ENCODE peak calls at places on chromosomes 3 and 15, in five cellular contexts. P is esophagus squamous epithelium, V is uterus, H is brain microvascular endothelial cell, U is ascending aorta. T is an unnamed sample. For H3K27me3, the result is how much of the 10 kb centered on the place peaks cover.

GRCh38 chr15:42591238-42591936 is 16.0 kb downstream of the STARD9 start:
- DNase-seq in V (no peak), U (no peak), H (peak), P (no peak), T (no peak)

GRCh38 chr3:197749315-197749600 is 425 bp upstream of the FYTTD1 start:
- DNase-seq in P (no peak), H (peak), V (no peak), U (no peak), T (no peak)

GRCh38 chr3:32323605-32324004 is 68.0 kb upstream of the CMTM7 start:
- DNase-seq in P (no peak), V (no peak), U (no peak), H (no peak), T (no peak)

GRCh38 chr3:58350627-58351013 is 17.9 kb downstream of the PXK start:
- DNase-seq in H (peak), P (no peak), V (no peak), U (no peak), T (no peak)

GRCh38 chr15:24054547-24055245 is 367.6 kb upstream of the NDN start:
- DNase-seq in P (no peak), U (no peak), H (no peak), V (no peak), T (no peak)

GRCh38 chr15:73375012-73375411 is 6.3 kb upstream of the HCN4 start:
- DNase-seq in U (no peak), P (no peak), H (no peak), V (no peak), T (no peak)

GRCh38 chr3:130974201-130974600 is 52.4 kb downstream of the ASTE1 start:
- DNase-seq in P (no peak), V (no peak), U (no peak), H (no peak), T (no peak)

GRCh38 chr15:47384316-47384715 is 333.0 kb upstream of the SEMA6D start:
- DNase-seq in H (peak), V (peak), U (no peak), P (no peak), T (peak)

GRCh38 chr3:120795017-120795648 is 52.6 kb downstream of the GTF2E1 start:
- DNase-seq in H (peak), P (peak), V (peak), U (no peak), T (no peak)

GRCh38 chr3:126460386-126460785 is 15.3 kb downstream of the ZXDC start:
- DNase-seq in P (no peak), U (no peak), V (no peak), H (no peak), T (no peak)

GRCh38 chr15:98121514-98121913 is 161.0 kb downstream of the ARRDC4 start:
- DNase-seq in U (no peak), V (peak), H (no peak), P (no peak), T (no peak)

GRCh38 chr3:62237296-62237948 is 135.9 kb downstream of the FEZF2 start:
- DNase-seq in P (no peak), V (no peak), H (no peak), U (no peak), T (no peak)

GRCh38 chr3:140911822-140912221 is 29.8 kb upstream of the SLC25A36 start:
- DNase-seq in H (no peak), U (no peak), P (no peak), V (no peak), T (no peak)

GRCh38 chr3:141303481-141304223 is 64.7 kb upstream of the ZBTB38 start:
- DNase-seq in H (peak), P (no peak), U (no peak), V (no peak), T (peak)

GRCh38 chr15:100807028-100807427 is 72.6 kb upstream of the ALDH1A3 start:
- DNase-seq in P (no peak), V (no peak), H (no peak), U (no peak), T (no peak)

GRCh38 chr3:65939841-65940246 is 98.9 kb downstream of the MAGI1 start:
- DNase-seq in V (no peak), U (no peak), H (no peak), P (no peak), T (no peak)

GRCh38 chr15:73807865-73808264 is 54.7 kb upstream of the INSYN1 start:
- DNase-seq in P (no peak), U (no peak), V (no peak), H (no peak), T (no peak)

GRCh38 chr3:129305592-129306091 is 27.0 kb downstream of the HMCES start:
- DNase-seq in P (no peak), V (peak), U (peak), H (peak), T (peak)

GRCh38 chr3:83523470-83524073 is 1435.2 kb upstream of the CADM2 start:
- DNase-seq in U (no peak), V (no peak), P (no peak), H (peak), T (no peak)

GRCh38 chr3:172208586-172209332 is 169.4 kb downstream of the FNDC3B start:
- DNase-seq in U (peak), P (no peak), H (no peak), V (no peak), T (no peak)

GRCh38 chr3:3200632-3201212 is 21.2 kb upstream of the CRBN start:
- DNase-seq in P (no peak), V (peak), U (no peak), H (peak), T (no peak)

GRCh38 chr3:163490119-163490518 is 1588.2 kb downstream of the SI start:
- DNase-seq in H (peak), U (no peak), V (no peak), P (no peak), T (no peak)

GRCh38 chr15:101710806-101711205 is 13.5 kb downstream of the TARS3 start:
- DNase-seq in V (no peak), U (no peak), H (peak), P (no peak), T (no peak)

GRCh38 chr3:190040145-190040544 is 80.6 kb downstream of the P3H2 start:
- DNase-seq in H (no peak), U (no peak), P (no peak), V (no peak), T (no peak)

GRCh38 chr15:80480171-80480811 is 76.1 kb downstream of the ARNT2 start:
- DNase-seq in U (no peak), P (no peak), H (peak), V (no peak), T (no peak)

GRCh38 chr3:151379083-151379734 is 5.3 kb downstream of the P2RY12 start:
- DNase-seq in V (no peak), H (peak), U (no peak), P (no peak), T (no peak)

GRCh38 chr3:43379343-43379742 is 93.0 kb downstream of the SNRK start:
- DNase-seq in V (peak), H (peak), P (no peak), U (no peak), T (peak)

GRCh38 chr3:53880396-53881345 is 1.3 kb downstream of the ACTR8 start:
- DNase-seq in H (peak), V (no peak), U (no peak), P (no peak), T (no peak)

GRCh38 chr3:80227216-80227615 is 459.4 kb upstream of the ROBO1 start:
- DNase-seq in P (no peak), U (no peak), V (no peak), H (peak), T (no peak)

GRCh38 chr15:48781481-48782081 is 29.3 kb downstream of the CEP152 start:
- DNase-seq in V (no peak), P (no peak), H (no peak), U (no peak), T (no peak)

GRCh38 chr15:76335851-76336253 is 721 bp upstream of the ISL2 start:
- DNase-seq in H (no peak), P (no peak), U (no peak), V (no peak), T (no peak)

GRCh38 chr3:107969994-107970896 is 120.6 kb downstream of the CD47 start:
- DNase-seq in H (peak), U (no peak), V (no peak), P (no peak), T (no peak)

GRCh38 chr3:138367912-138368311 is 19.5 kb downstream of the MRAS start:
- DNase-seq in U (no peak), P (no peak), V (peak), H (no peak), T (no peak)

GRCh38 chr3:197285557-197285956 is 12.9 kb downstream of the DLG1 start:
- DNase-seq in V (no peak), U (no peak), H (no peak), P (no peak), T (no peak)

GRCh38 chr15:84023636-84024035 is 211.9 kb upstream of the GOLGA6L4 start:
- DNase-seq in V (peak), U (no peak), H (peak), P (no peak), T (no peak)

GRCh38 chr15:67175643-67176071 is 78.8 kb downstream of the AAGAB start:
- DNase-seq in H (no peak), U (no peak), V (no peak), P (no peak), T (no peak)

GRCh38 chr3:188950832-188951489 is 220.8 kb upstream of the TPRG1 start:
- DNase-seq in P (no peak), V (peak), H (peak), U (peak), T (peak)

GRCh38 chr3:153289334-153289808 is 127.3 kb downstream of the RAP2B start:
- DNase-seq in P (no peak), U (no peak), H (peak), V (no peak), T (no peak)

GRCh38 chr15:91886878-91887277 is 33.4 kb downstream of the SLCO3A1 start:
- DNase-seq in H (no peak), V (no peak), P (no peak), U (no peak), T (no peak)

GRCh38 chr15:91884604-91885003 is 31.1 kb downstream of the SLCO3A1 start:
- DNase-seq in V (no peak), H (no peak), U (no peak), P (no peak), T (no peak)

GRCh38 chr15:91887321-91887720 is 33.8 kb downstream of the SLCO3A1 start:
- DNase-seq in P (no peak), U (no peak), V (no peak), H (no peak), T (no peak)

GRCh38 chr15:91885054-91885453 is 31.5 kb downstream of the SLCO3A1 start:
- DNase-seq in V (no peak), H (no peak), U (no peak), P (no peak), T (no peak)

DNA sequence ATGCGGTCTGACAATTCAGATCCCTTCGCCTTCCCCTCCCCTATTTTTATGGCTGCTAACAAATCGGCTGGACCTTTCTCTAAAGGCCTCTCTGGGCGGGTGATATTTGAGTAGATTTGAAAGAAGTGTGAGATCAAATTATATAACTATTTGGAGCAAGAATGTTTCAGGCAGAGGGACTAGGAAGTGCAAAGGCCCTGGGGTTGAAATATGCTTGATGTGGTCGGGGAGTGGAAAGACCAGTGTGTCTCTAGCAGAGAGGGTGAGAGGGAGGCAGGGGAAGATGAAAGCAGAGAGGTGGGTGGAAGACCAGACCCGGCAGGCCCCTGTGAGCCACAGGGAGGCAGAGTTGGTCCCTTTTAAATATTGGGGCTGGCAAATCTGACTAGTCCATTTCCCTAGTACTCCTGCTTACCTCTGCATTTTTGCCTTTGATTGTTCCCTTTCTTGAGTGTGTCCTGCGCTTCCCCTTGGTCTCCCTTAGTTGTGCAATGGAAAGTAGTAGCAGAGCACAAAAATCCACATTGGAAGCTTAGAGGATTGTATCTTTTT is 32.3 kb downstream of the SLCO3A1 start:
- DNase-seq in P (no peak), H (no peak), V (no peak), U (no peak), T (no peak)
- TF ChIP-seq CTCF in P (no peak), H (no peak), V (no peak), U (no peak), T (no peak)

DNA sequence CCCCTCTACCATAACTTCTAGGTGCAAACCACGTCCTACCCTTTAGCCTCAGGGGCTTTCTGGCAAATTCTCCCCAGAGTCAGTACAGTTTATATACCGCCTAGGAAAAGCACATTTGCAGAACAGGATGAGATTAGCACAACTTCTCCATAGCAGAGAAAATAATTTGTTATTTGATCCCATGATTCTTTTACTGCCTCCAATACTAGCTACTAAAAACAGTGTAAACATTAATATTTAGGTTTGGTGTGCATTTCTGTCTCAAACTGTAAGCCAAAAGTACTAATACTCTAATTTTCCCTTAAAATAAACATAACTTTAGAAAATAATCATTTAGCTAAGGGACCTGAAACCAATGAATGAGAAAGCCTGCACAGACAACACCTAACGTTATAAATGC is 4.5 kb downstream of the CPEB1 start:
- DNase-seq in H (no peak), U (no peak), V (no peak), P (no peak), T (no peak)
- H3K27me3 ChIP-seq in H (under half), U (under half), V (under half), P (half or more), T (under half)

GRCh38 chr15:75194397-75194796 is 7.3 kb upstream of the C15orf39 start:
- DNase-seq in V (no peak), H (no peak), P (no peak), U (no peak), T (no peak)
- H3K4me3 ChIP-seq in V (no peak), H (no peak), P (no peak), U (no peak), T (no peak)

GRCh38 chr15:94042163-94042954 is 189.0 kb upstream of the MCTP2 start:
- DNase-seq in P (no peak), H (peak), V (peak), U (no peak), T (no peak)

GRCh38 chr15:94036156-94036555 is 195.2 kb upstream of the MCTP2 start:
- DNase-seq in V (no peak), P (no peak), U (no peak), H (no peak), T (no peak)

GRCh38 chr15:94041731-94042130 is 189.6 kb upstream of the MCTP2 start:
- DNase-seq in H (peak), P (no peak), U (no peak), V (no peak), T (no peak)

DNA sequence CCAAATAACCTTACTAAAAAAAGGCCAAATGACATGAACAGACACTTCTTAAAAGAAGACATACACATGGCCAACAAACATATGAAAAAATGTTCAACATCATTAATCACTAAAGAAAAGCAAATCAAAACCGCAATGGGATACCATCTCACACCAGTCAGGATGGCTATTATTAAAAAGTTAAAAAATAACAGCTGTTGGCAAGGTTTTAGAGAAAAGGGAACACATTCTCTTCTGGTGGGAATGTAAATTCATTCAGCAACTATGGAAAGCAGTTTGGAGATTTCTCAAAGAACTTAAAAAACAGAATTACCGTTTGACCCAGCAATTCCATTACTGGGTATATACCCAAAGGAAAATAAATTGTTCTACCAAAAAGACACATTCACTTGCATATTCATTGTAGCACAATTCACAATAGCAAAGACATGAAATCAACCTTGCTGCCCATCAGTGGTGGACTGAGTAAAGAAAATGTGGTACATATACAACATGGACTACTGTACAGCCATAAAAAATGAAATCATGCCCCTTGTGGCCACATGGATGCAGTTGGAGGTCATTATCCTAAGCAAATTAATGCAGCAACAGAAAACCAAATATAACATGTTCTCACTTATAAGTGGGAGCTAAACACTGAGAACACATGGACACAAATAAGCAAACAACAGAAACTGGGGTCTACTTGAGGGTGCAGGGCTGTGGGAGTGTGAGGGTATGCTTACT is 190.7 kb upstream of the MCTP2 start:
- DNase-seq in V (no peak), P (no peak), U (no peak), H (no peak), T (no peak)
- TF ChIP-seq CTCF in V (no peak), P (no peak), U (no peak), H (no peak), T (no peak)

GRCh38 chr3:11717768-11718581 is 74.3 kb upstream of the VGLL4 start:
- DNase-seq in H (peak), U (no peak), V (no peak), P (no peak), T (no peak)
- H3K27me3 ChIP-seq in H (under half), U (under half), V (under half), P (under half), T (under half)

GRCh38 chr3:176568189-176568588 is 629.1 kb downstream of the TBL1XR1 start:
- DNase-seq in U (no peak), V (no peak), H (no peak), P (no peak), T (no peak)

GRCh38 chr3:176570992-176571391 is 626.3 kb downstream of the TBL1XR1 start:
- DNase-seq in H (no peak), U (no peak), V (no peak), P (no peak), T (no peak)

GRCh38 chr3:176561826-176562225 is 635.5 kb downstream of the TBL1XR1 start:
- DNase-seq in V (no peak), H (no peak), P (no peak), U (no peak), T (no peak)

GRCh38 chr3:176562381-176562780 is 634.9 kb downstream of the TBL1XR1 start:
- DNase-seq in P (no peak), U (no peak), H (no peak), V (no peak), T (no peak)

GRCh38 chr3:176566757-176567156 is 630.5 kb downstream of the TBL1XR1 start:
- DNase-seq in P (no peak), U (no peak), H (no peak), V (no peak), T (no peak)
- H3K4me3 ChIP-seq in P (no peak), U (no peak), H (no peak), V (no peak), T (no peak)

DNA sequence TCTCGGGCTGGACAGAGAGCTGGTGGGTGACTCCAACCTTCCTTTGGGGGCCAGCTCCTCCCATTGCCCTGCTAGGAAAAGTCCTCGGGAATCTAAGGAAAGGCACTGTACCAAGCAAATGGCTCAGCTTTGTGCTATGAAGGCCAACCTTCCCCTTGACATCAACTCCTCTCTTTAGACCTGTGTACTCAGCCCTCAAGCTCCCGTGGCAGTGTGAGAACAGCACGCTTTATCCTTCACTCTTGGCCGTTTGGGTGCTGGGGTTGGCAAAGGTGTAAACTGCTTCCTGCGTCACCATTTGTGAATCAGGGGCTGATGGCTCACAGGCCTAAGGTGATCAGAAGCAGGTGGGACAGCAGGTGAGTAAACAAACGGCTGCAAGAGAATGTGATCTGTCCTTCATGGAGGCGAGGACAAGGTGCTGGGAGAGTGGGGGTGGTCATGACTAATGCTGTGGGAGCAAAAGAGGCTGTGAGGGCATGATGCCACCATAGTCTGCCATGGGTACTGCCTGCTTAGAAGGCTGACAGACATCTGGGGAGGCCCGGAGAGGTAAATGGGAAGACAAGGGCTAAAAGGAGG is 165.2 kb upstream of the TPM1 start:
- DNase-seq in U (no peak), P (no peak), V (no peak), H (no peak), T (no peak)
- TF ChIP-seq CTCF in U (no peak), P (no peak), V (no peak), H (no peak), T (no peak)

T was measured in BJ.